ENCODE peak calls at places on chromosomes 4 and X, in eight cellular contexts. N, Z, C, S, Y, R, B and U are unnamed samples. For H4K20me1 and H3K27me3, the result is how much of the 10 kb centered on the place peaks cover.

GRCh38 chr4:189809885-189810284 is 130.8 kb upstream of the FRG1 start:
- DNase-seq in R (no peak), Y (no peak), N (no peak), S (no peak), B (no peak), C (no peak), Z (no peak), U (no peak)

GRCh38 chrX:33138677-33139249 is 72.6 kb downstream of the DMD start:
- DNase-seq in C (no peak), N (no peak), R (no peak), S (no peak), B (no peak), Y (no peak), Z (no peak), U (no peak)

GRCh38 chr4:26242451-26242850 is 78.4 kb upstream of the RBPJ start:
- DNase-seq in S (peak), B (no peak), C (no peak), R (no peak), Y (peak), N (no peak), Z (peak), U (no peak)

GRCh38 chr4:139958738-139959096 is 195.3 kb downstream of the MAML3 start:
- DNase-seq in B (no peak), R (no peak), C (no peak), Z (no peak), S (no peak), Y (no peak), N (no peak), U (no peak)

GRCh38 chr4:183507928-183508327 is 3.1 kb downstream of the ING2 start:
- DNase-seq in Z (no peak), B (no peak), R (no peak), C (no peak), S (no peak), Y (no peak), N (no peak), U (no peak)

GRCh38 chr4:164937576-164938270 is 39.7 kb downstream of the TRIM61 start:
- DNase-seq in N (peak), Z (no peak), Y (peak), C (peak), R (no peak), S (peak), B (no peak), U (peak)

GRCh38 chrX:6226646-6227444 is 1.8 kb downstream of the NLGN4X start:
- DNase-seq in S (no peak), Y (no peak), N (no peak), B (peak), R (no peak), C (peak), Z (no peak), U (peak)

GRCh38 chrX:40420899-40421729 is 159.7 kb upstream of the ATP6AP2 start:
- DNase-seq in R (no peak), S (peak), B (no peak), N (no peak), Y (no peak), Z (peak), C (peak), U (no peak)

GRCh38 chr4:168859888-168860694 is 150.0 kb downstream of the CBR4 start:
- DNase-seq in Y (peak), C (peak), N (no peak), Z (peak), B (no peak), S (no peak), R (no peak), U (no peak)

GRCh38 chr4:11230888-11231287 is 197.8 kb downstream of the HS3ST1 start:
- DNase-seq in C (peak), R (no peak), Y (no peak), S (no peak), Z (no peak), N (no peak), B (no peak), U (no peak)

GRCh38 chr4:113368056-113368455 is 318.6 kb downstream of the ANK2 start:
- DNase-seq in N (peak), Y (peak), S (peak), Z (peak), C (no peak), R (no peak), B (no peak), U (no peak)

GRCh38 chrX:152832520-152832919 is 1.7 kb downstream of the NSDHL start:
- DNase-seq in N (no peak), Z (no peak), R (no peak), Y (no peak), S (no peak), B (no peak), C (no peak), U (peak)

GRCh38 chr4:109390369-109390768 is 43.2 kb upstream of the SEC24B start:
- DNase-seq in S (no peak), R (no peak), B (no peak), C (no peak), Y (no peak), N (no peak), Z (no peak), U (no peak)

GRCh38 chr4:111985386-111985890 is 159.8 kb upstream of the FAM241A start:
- DNase-seq in R (no peak), B (no peak), N (no peak), Z (no peak), Y (no peak), C (no peak), S (no peak), U (no peak)

GRCh38 chrX:154409222-154409871 is at the start of gene DNASE1L1:
- DNase-seq in N (peak), R (no peak), B (no peak), S (peak), Z (peak), Y (peak), C (peak), U (no peak)
- H3K9ac ChIP-seq in N (no peak), R (peak), B (peak), S (peak), Z (peak), Y (peak), C (no peak), U (no peak)

GRCh38 chr4:39053983-39054382 is 8.0 kb upstream of the KLHL5 start:
- DNase-seq in B (no peak), R (no peak), S (no peak), Z (no peak), C (no peak), Y (no peak), N (no peak), U (no peak)
- H4K20me1 ChIP-seq in B (under half), R (under half), S (under half), Z (half or more), C (half or more), Y (half or more), N (under half), U (under half)

DNA sequence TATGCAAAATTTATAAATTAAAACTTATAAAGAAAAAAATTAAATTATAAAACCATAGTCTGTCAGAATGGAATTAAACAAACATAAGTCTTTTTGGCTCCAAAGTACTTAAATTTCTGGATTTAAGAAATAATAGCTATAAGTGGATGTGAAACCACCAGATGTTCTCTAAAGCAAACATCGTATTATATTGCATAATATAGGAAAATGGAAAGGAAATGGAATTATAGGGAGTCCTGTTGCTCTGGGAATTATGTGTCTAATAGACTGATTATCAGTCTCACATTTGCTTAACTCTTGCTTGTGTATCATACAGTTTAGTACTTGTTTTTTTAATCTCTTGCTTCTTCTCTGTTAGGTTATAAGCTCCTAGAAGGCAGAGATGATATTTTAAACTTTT is 819.2 kb downstream of the RAPGEF2 start:
- DNase-seq in B (peak), S (no peak), C (no peak), N (no peak), R (no peak), Z (no peak), Y (no peak), U (no peak)
- H3K27me3 ChIP-seq in B (under half), S (under half), C (under half), N (under half), R (under half), Z (under half), Y (under half), U (under half)

GRCh38 chrX:103722505-103722904 is 11.8 kb downstream of the TMEM31 start:
- DNase-seq in B (no peak), Z (peak), C (no peak), N (peak), S (peak), R (no peak), Y (peak), U (peak)
- H3K9ac ChIP-seq in B (no peak), Z (no peak), C (no peak), N (no peak), S (no peak), R (no peak), Y (no peak), U (no peak)

GRCh38 chr4:39924014-39924413 is 53.7 kb downstream of the PDS5A start:
- DNase-seq in N (no peak), Z (no peak), S (no peak), B (no peak), Y (no peak), C (no peak), R (no peak), U (no peak)

GRCh38 chr4:39932776-39933402 is 44.8 kb downstream of the PDS5A start:
- DNase-seq in B (no peak), S (no peak), Y (no peak), R (no peak), N (no peak), C (no peak), Z (peak), U (no peak)

GRCh38 chr4:39931441-39931901 is 46.2 kb downstream of the PDS5A start:
- DNase-seq in B (no peak), Z (no peak), C (no peak), Y (no peak), S (no peak), N (no peak), R (no peak), U (no peak)

GRCh38 chr4:39933689-39934590 is 43.8 kb downstream of the PDS5A start:
- DNase-seq in R (no peak), N (peak), C (no peak), B (no peak), Y (peak), Z (peak), S (peak), U (no peak)

DNA sequence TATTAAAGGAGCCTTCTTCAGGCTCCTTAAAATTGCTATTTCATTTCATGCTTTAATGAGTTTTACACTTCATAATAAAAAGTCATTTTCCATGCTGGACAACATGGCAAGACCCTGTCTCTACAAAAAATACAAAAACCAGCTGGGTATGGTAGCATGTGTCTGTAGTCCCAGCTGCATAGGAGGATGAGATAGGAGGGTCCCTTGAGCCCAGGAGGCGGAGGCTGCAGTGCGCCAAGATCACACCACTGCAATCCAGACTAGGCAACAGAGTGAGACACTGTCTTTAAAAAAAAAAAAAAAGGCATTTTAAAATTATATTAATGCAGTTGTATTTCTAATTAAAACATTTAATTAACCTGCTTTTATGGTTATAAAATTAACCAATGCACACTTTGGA is 49.2 kb downstream of the PDS5A start:
- DNase-seq in C (no peak), R (no peak), S (no peak), Z (no peak), B (no peak), N (no peak), Y (no peak), U (no peak)
- H4K20me1 ChIP-seq in C (half or more), R (under half), S (under half), Z (under half), B (under half), N (under half), Y (under half), U (under half)

DNA sequence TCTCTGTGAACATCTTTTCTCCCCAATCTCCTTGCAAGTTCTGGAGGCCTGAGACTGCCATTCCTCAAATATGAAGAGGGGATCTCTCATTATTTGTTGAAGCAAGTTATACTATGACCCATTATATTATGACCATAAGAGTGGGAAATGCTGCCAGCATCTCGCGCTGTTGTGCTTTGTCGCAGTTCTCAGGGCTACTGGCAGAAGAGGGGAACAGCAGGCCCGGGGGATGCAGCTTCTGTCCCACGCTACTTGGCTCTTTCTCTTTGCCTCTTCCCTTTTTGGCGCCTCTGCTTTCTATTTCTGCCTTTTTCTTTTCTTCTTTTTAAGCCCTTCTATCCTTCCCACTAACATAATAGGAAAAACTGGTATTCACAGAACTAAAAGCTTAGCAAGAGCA is 64.2 kb downstream of the GEMIN8 start:
- DNase-seq in R (no peak), C (no peak), S (no peak), N (no peak), Y (no peak), Z (no peak), B (no peak), U (no peak)
- H3K27me3 ChIP-seq in R (under half), C (under half), S (under half), N (under half), Y (under half), Z (under half), B (under half), U (under half)

DNA sequence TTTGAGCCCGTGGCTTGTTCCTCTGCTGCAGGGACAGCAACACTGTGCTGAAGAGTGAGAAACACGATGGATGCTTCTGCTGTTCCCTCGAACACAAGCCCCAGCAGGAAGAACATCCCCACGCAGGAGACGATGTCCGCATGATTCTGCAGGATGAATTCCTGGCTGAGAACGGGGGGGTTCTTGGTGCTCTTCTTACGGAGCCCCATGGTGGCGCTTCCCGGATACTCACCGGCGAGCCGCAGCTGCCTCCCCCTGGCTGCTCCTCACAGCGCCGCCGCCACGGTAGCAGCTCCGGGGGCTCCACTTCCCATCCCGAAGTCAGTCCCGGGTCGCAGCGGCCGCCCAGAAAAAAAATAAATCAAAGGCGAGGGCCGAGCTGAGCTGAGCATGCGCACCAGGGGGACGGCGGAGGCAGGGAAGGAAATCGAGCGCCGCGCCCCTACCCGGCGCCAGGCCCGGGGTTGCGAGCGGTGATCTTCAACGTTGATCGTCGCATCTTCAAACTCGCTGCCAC is at the start of gene TRAM1L1:
- DNase-seq in B (peak), R (no peak), S (peak), Y (peak), C (peak), N (peak), Z (peak), U (no peak)
- H3K9ac ChIP-seq in B (peak), R (no peak), S (peak), Y (peak), C (peak), N (peak), Z (peak), U (no peak)

DNA sequence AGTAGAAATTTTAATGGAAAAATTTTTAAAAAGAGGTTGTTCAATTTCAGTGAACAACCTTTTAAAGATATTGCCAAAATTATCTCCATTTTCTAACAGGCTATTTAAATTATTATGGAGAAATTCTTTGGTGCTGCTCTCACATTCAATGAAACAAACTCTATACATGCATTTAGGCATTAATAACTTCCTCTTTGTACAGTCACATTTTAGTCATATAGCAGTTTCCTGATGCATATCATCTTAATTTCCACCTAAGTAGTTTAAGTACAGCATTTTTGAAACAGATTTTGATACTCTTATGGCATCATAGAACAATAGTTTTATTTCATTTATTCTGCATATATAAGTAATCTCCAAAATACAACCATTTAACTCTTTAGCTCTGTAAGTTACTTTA is 500.1 kb downstream of the STPG2 start:
- DNase-seq in C (no peak), Z (no peak), Y (no peak), S (no peak), B (no peak), N (no peak), R (no peak), U (no peak)
- H4K20me1 ChIP-seq in C (under half), Z (under half), Y (under half), S (under half), B (under half), N (under half), R (under half), U (under half)

DNA sequence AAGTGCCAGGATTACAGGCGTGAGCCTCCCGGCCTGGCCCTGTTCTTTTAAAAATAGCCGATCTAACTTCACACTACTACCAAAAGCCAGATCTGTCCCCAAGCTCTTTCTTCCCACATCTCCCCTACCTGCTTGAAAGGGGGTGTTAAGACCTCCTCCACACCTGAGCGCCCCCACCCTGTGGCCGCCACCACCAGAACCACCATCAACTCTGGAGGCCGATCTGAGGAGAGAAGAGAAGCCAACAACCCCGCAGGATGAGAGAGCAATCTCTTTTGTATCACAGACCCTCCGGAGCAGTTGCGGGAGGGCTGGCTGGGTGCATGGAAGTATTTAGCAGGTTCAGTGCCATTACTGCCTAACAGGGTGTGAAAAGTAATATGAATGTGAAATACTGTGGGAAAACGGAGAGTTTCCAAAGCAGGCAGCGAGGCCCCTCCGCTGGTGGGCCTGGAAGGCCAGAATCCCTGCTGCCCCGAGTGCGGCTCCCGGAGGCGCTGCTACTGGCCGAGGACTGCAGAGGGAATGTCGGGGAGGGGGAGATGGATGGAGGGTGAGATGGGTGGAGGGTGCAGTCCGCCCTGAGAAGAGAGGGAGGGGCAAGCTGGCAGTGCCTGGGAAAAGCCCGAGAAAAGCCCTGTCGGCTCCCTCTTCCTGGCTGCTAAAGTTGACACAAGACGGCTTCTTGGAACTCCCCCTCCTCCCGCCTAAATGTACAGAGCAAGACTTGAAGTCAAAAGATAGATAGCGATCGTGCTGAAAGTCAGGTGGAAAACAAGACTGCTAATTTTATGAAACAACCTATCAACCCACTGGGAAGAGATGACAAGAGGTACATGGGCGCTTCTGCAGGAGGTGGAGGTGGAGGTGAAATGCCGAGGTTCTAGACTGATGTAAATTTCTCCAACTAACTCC is 22.3 kb downstream of the HAND2 start:
- DNase-seq in C (peak), R (no peak), B (peak), S (no peak), Z (no peak), N (no peak), Y (no peak), U (no peak)
- H3K27me3 ChIP-seq in C (half or more), R (under half), B (under half), S (under half), Z (half or more), N (under half), Y (half or more), U (under half)

DNA sequence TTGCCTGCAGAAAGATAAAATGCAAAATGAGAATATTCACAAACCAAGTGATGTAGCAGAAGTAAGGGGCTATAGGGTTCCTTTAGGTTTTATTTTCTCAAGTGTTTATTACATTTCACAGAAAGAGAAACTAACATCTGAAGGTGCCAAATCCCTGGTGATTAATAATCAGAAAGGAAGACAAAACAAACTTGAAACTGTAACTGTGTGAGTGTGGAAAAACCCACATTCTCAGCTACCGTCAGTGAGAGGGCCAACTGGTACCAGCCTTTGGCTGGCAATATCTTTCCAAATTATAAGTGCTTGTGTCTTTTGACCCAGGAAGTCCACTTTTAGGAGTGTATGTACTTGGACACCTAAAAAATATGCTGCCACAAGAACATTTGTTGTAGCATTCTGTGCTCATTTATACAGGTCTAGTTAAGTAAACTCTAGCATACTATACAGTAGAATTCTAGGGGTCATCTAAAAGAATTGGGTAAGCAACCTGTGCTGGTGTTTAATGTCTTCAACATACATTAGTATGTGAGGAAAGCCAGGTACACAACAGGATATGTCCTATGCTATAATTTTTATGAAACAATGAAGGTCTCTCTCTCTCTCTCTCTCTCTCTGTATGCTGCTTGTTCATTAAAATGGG is 6.6 kb upstream of the CD38 start:
- DNase-seq in Y (no peak), C (no peak), N (no peak), Z (no peak), S (no peak), R (no peak), B (no peak), U (no peak)
- H3K9ac ChIP-seq in Y (no peak), C (no peak), N (no peak), Z (no peak), S (no peak), R (no peak), B (no peak), U (no peak)